ENCODE peak calls at places on chromosome 5, in four cellular contexts. E is sciatic nerve; W is CD4-positive, alpha-beta T cell; C is stimulated activated naive CD8-positive, alpha-beta T cell treated with anti-CD3 and anti-CD28 coated beads, Interleukin-15, Interleukin-2, amounts not matched to agents 100 U/mL and 50 U/mL, for 24 hours. Y is an unnamed sample.

GRCh38 chr5:10257870-10258269 is 7.8 kb downstream of the CCT5 start:
- ATAC-seq in E (no peak), W (no peak), C (peak), Y (no peak)

GRCh38 chr5:6107675-6108539 is 270.4 kb downstream of the MED10 start:
- ATAC-seq in E (no peak), W (no peak), C (no peak), Y (no peak)

GRCh38 chr5:36744041-36744677 is 132.4 kb upstream of the NIPBL start:
- ATAC-seq in E (peak), W (no peak), C (no peak), Y (no peak)

GRCh38 chr5:56849671-56850070 is 34.3 kb downstream of the MAP3K1 start:
- ATAC-seq in E (peak), W (peak), C (no peak), Y (no peak)

GRCh38 chr5:1324719-1325190 is 20.1 kb downstream of the CLPTM1L start:
- ATAC-seq in E (peak), W (no peak), C (no peak), Y (peak)

GRCh38 chr5:96459313-96460109 is 26.5 kb upstream of the PCSK1 start:
- ATAC-seq in E (no peak), W (no peak), C (no peak), Y (no peak)

GRCh38 chr5:136203303-136203922 is 10.5 kb upstream of the SMIM32 start:
- ATAC-seq in E (no peak), W (no peak), C (no peak), Y (no peak)

GRCh38 chr5:62143268-62144229 is 162.5 kb upstream of the KIF2A start:
- ATAC-seq in E (peak), W (no peak), C (no peak), Y (no peak)

GRCh38 chr5:134944630-134945029 is 23.1 kb upstream of the CATSPER3 start:
- ATAC-seq in E (no peak), W (no peak), C (no peak), Y (no peak)

GRCh38 chr5:133773247-133774202 is 161.2 kb upstream of the FSTL4 start:
- ATAC-seq in E (no peak), W (no peak), C (no peak), Y (no peak)

GRCh38 chr5:128749584-128749983 is 211.5 kb upstream of the FBN2 start:
- ATAC-seq in E (peak), W (no peak), C (no peak), Y (no peak)

Y was measured in stimulated activated memory B cell treated with anti-CD40 and anti-IgM and Interleukin-4, amounts not matched to agents 10 μg/mL and 1 μg/mL and 100 μg/mL, for 72 hours.